ENCODE peak calls at places on chromosomes 5 and 9, in five cellular contexts. One of them, this sample, is unnamed. For H3K4me1, the result is how much of the 10 kb centered on the place peaks cover.

GRCh38 chr9:109704546-109704945 is 75.5 kb upstream of the PALM2AKAP2 start:
- DNase-seq in esophagus muscularis mucosa: no peak
- DNase-seq in small intestine: no peak
- DNase-seq in fibroblast of lung: no peak
- DNase-seq in aorta: no peak
- DNase-seq in this sample: no peak

GRCh38 chr5:33957789-33958575 is 21.8 kb downstream of the RXFP3 start:
- DNase-seq in esophagus muscularis mucosa: no peak
- DNase-seq in small intestine: no peak
- DNase-seq in fibroblast of lung: no peak
- DNase-seq in aorta: no peak
- DNase-seq in this sample: no peak

GRCh38 chr9:121508415-121508814 is 8.8 kb upstream of the GGTA1 start:
- DNase-seq in esophagus muscularis mucosa: no peak
- DNase-seq in small intestine: no peak
- DNase-seq in fibroblast of lung: no peak
- DNase-seq in aorta: no peak
- DNase-seq in this sample: no peak

GRCh38 chr9:134970719-134971118 is 53.0 kb upstream of the FCN1 start:
- DNase-seq in esophagus muscularis mucosa: no peak
- DNase-seq in small intestine: no peak
- DNase-seq in fibroblast of lung: no peak
- DNase-seq in aorta: peak
- DNase-seq in this sample: no peak

GRCh38 chr5:16937023-16937379 is 913 bp upstream of the MYO10 start:
- DNase-seq in esophagus muscularis mucosa: no peak
- DNase-seq in small intestine: peak
- DNase-seq in fibroblast of lung: no peak
- DNase-seq in aorta: no peak
- DNase-seq in this sample: no peak

GRCh38 chr5:72624641-72625236 is 117.5 kb upstream of the ZNF366 start:
- DNase-seq in esophagus muscularis mucosa: peak
- DNase-seq in small intestine: no peak
- DNase-seq in fibroblast of lung: peak
- DNase-seq in aorta: no peak
- DNase-seq in this sample: no peak

GRCh38 chr5:2864515-2864914 is 113.0 kb upstream of the IRX2 start:
- DNase-seq in esophagus muscularis mucosa: peak
- DNase-seq in small intestine: no peak
- DNase-seq in fibroblast of lung: no peak
- DNase-seq in aorta: no peak
- DNase-seq in this sample: no peak

GRCh38 chr5:58322453-58322852 is 137.4 kb downstream of the PLK2 start:
- DNase-seq in esophagus muscularis mucosa: no peak
- DNase-seq in small intestine: no peak
- DNase-seq in fibroblast of lung: no peak
- DNase-seq in aorta: no peak
- DNase-seq in this sample: no peak

GRCh38 chr5:38871790-38872551 is 26.2 kb downstream of the OSMR start:
- DNase-seq in esophagus muscularis mucosa: no peak
- DNase-seq in small intestine: no peak
- DNase-seq in fibroblast of lung: peak
- DNase-seq in aorta: no peak
- DNase-seq in this sample: no peak

GRCh38 chr9:87148391-87149237 is 201.3 kb upstream of the GAS1 start:
- DNase-seq in esophagus muscularis mucosa: peak
- DNase-seq in small intestine: peak
- DNase-seq in fibroblast of lung: peak
- DNase-seq in aorta: peak
- DNase-seq in this sample: no peak

GRCh38 chr5:124658867-124659557 is 87.4 kb downstream of the ZNF608 start:
- DNase-seq in esophagus muscularis mucosa: peak
- DNase-seq in small intestine: no peak
- DNase-seq in fibroblast of lung: no peak
- DNase-seq in aorta: no peak
- DNase-seq in this sample: no peak

GRCh38 chr5:124660229-124661093 is 86.0 kb downstream of the ZNF608 start:
- DNase-seq in esophagus muscularis mucosa: peak
- DNase-seq in small intestine: no peak
- DNase-seq in fibroblast of lung: peak
- DNase-seq in aorta: no peak
- DNase-seq in this sample: no peak

GRCh38 chr5:124661317-124662141 is 84.9 kb downstream of the ZNF608 start:
- DNase-seq in esophagus muscularis mucosa: peak
- DNase-seq in small intestine: peak
- DNase-seq in fibroblast of lung: peak
- DNase-seq in aorta: no peak
- DNase-seq in this sample: no peak

GRCh38 chr5:124662261-124662781 is 84.1 kb downstream of the ZNF608 start:
- DNase-seq in esophagus muscularis mucosa: no peak
- DNase-seq in small intestine: peak
- DNase-seq in fibroblast of lung: no peak
- DNase-seq in aorta: no peak
- DNase-seq in this sample: no peak

DNA sequence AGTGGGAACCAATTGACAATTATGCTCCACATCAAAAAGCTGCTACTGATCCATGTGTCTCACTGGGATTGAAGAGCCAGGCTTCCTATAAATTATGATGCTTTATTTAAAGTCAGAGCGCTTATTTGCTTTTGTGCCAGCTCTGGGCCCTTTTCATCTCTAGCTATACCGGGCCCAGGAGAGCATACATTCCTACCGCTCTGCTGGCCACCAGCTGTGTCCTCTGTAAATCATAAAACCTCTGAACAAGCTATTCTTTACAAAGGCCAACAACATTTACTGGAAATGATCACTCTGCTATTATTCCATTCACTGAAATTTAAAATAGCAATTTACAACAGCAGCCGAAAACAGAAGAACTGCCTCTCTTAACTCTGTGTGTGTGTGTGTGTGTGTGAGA is 86.6 kb downstream of the ZNF608 start:
- DNase-seq in esophagus muscularis mucosa: peak
- DNase-seq in small intestine: no peak
- DNase-seq in fibroblast of lung: no peak
- DNase-seq in aorta: no peak
- DNase-seq in this sample: no peak
- H3K4me1 ChIP-seq in esophagus muscularis mucosa: half or more
- H3K4me1 ChIP-seq in small intestine: under half
- H3K4me1 ChIP-seq in fibroblast of lung: under half
- H3K4me1 ChIP-seq in aorta: under half
- H3K4me1 ChIP-seq in this sample: under half

GRCh38 chr5:50559955-50560354 is 106.5 kb upstream of the PARP8 start:
- DNase-seq in esophagus muscularis mucosa: no peak
- DNase-seq in small intestine: no peak
- DNase-seq in fibroblast of lung: no peak
- DNase-seq in aorta: no peak
- DNase-seq in this sample: no peak

GRCh38 chr5:50564079-50564478 is 102.4 kb upstream of the PARP8 start:
- DNase-seq in esophagus muscularis mucosa: no peak
- DNase-seq in small intestine: peak
- DNase-seq in fibroblast of lung: no peak
- DNase-seq in aorta: no peak
- DNase-seq in this sample: peak

GRCh38 chr5:50562694-50563093 is 103.7 kb upstream of the PARP8 start:
- DNase-seq in esophagus muscularis mucosa: no peak
- DNase-seq in small intestine: no peak
- DNase-seq in fibroblast of lung: no peak
- DNase-seq in aorta: no peak
- DNase-seq in this sample: no peak

DNA sequence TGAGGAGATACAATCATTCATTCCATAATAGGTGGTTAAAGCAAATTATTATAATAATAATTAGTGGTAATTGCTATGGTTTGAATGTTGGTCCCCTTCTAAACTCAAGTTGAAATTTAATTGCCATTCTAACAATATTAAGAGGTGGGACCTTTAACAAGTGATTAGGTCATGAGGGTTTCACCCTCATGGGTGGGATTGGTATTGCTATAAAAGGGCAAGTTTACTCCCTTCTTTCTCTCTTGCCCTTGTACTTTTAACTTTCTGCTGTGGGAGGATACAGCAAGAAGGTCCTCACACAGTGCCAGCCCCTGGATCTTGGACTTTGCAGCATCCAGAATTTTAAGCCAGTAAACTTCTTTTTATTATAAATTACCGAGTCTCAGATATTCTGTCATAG is 101.9 kb upstream of the PARP8 start:
- DNase-seq in esophagus muscularis mucosa: no peak
- DNase-seq in small intestine: no peak
- DNase-seq in fibroblast of lung: no peak
- DNase-seq in aorta: no peak
- DNase-seq in this sample: no peak
- H3K27ac ChIP-seq in esophagus muscularis mucosa: no peak
- H3K27ac ChIP-seq in small intestine: no peak
- H3K27ac ChIP-seq in fibroblast of lung: no peak
- H3K27ac ChIP-seq in aorta: no peak
- H3K27ac ChIP-seq in this sample: no peak

DNA sequence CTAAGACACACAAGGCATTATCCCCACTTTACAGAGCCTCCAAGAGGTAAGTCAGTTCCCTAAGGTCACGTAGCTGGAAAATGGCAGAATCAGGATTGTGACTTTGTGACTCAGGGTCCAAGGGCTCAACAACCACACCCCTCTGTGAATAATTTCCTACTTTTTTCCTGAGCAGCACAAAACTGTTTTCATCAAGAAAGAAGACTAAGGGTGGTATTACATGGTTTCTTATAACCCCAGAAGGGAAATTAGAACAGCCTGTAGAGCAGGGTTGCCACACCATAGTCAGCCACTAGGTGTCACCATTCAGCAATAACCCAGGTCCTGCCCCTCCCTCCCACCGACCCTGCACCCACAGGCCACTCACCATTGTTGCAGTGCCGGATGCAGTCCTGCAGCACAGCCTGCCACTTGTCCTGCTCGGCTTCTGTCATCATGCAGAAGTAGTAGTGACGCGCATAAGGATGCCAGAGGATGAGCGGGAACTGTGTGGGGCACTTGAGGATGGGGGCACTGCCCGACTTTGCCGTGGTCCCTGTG is 72.1 kb downstream of the LRSAM1 start:
- DNase-seq in esophagus muscularis mucosa: no peak
- DNase-seq in small intestine: peak
- DNase-seq in fibroblast of lung: peak
- DNase-seq in aorta: no peak
- DNase-seq in this sample: no peak
- H3K4me1 ChIP-seq in esophagus muscularis mucosa: under half
- H3K4me1 ChIP-seq in small intestine: under half
- H3K4me1 ChIP-seq in fibroblast of lung: under half
- H3K4me1 ChIP-seq in aorta: under half
- H3K4me1 ChIP-seq in this sample: under half

GRCh38 chr9:137268538-137269201 is 8.9 kb upstream of the TOR4A start:
- DNase-seq in esophagus muscularis mucosa: no peak
- DNase-seq in small intestine: no peak
- DNase-seq in fibroblast of lung: no peak
- DNase-seq in aorta: no peak
- DNase-seq in this sample: no peak
- H3K27ac ChIP-seq in esophagus muscularis mucosa: peak
- H3K27ac ChIP-seq in small intestine: no peak
- H3K27ac ChIP-seq in fibroblast of lung: peak
- H3K27ac ChIP-seq in aorta: peak
- H3K27ac ChIP-seq in this sample: peak

DNA sequence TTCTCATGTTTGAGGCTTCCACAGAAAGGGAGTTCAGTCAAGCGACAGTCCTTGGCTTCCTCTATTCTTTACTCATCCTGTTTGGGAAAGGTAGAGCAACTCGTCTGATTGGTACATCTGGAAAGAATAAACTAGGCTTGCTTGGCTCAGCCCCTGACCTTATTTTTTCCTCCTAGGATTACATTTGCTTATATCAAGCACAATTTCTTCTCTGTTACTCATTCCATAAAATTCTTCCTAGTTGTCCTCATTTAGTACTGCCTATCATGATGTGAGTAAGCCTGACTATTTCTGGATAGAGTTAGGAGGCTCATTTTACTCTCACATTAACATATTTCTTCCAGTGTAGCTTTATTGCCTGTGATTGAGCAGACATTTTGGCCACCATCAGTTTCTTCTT is 10.9 kb upstream of the CARNMT1 start:
- DNase-seq in esophagus muscularis mucosa: no peak
- DNase-seq in small intestine: no peak
- DNase-seq in fibroblast of lung: peak
- DNase-seq in aorta: no peak
- DNase-seq in this sample: no peak
- H3K4me1 ChIP-seq in esophagus muscularis mucosa: under half
- H3K4me1 ChIP-seq in small intestine: under half
- H3K4me1 ChIP-seq in fibroblast of lung: under half
- H3K4me1 ChIP-seq in aorta: under half
- H3K4me1 ChIP-seq in this sample: under half

DNA sequence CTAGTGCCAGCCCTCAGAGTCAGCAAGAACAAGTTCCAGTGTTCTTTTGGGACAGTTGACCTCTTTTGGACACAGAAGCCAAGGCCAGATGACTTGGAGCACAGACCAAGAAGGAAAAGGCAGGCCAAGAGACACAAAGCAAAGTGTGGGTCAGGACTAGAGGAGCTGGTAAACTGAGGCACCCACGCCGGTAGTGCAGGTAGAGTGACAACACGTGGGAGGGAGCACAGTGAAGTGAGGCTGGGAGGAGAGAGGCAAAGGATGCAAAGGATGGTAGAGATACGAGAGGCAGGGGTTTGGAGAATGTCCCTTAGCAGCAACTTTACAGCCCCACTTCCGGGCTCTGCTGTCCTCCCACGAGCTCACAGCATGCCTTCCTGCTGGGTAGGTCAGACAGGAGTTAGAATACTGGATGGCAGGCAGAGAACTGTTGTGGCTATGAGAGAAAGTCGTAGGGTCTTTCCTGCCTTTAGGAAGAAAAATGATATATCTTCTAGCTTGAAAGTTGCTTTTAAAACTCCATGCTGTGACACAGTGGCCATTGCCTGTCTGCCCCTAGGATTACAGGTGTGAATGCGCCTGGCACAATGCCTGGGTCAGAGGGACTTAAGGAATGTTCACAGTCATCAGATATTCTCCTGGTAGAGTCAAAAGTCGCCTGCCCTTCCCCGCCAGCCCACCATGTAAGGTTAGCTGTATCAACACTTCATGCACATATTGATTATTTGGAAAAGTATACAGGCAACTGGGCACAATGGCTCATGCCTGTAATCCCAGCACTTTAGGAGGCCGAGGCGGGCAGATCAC is 97.9 kb downstream of the PDE8B start:
- DNase-seq in esophagus muscularis mucosa: no peak
- DNase-seq in small intestine: no peak
- DNase-seq in fibroblast of lung: no peak
- DNase-seq in aorta: no peak
- DNase-seq in this sample: no peak
- H3K27ac ChIP-seq in esophagus muscularis mucosa: no peak
- H3K27ac ChIP-seq in small intestine: no peak
- H3K27ac ChIP-seq in fibroblast of lung: no peak
- H3K27ac ChIP-seq in aorta: no peak
- H3K27ac ChIP-seq in this sample: no peak

GRCh38 chr9:71895955-71896354 is 15.0 kb downstream of the ABHD17B start:
- DNase-seq in esophagus muscularis mucosa: no peak
- DNase-seq in small intestine: no peak
- DNase-seq in fibroblast of lung: no peak
- DNase-seq in aorta: no peak
- DNase-seq in this sample: no peak
- H3K4me1 ChIP-seq in esophagus muscularis mucosa: under half
- H3K4me1 ChIP-seq in small intestine: under half
- H3K4me1 ChIP-seq in fibroblast of lung: under half
- H3K4me1 ChIP-seq in aorta: under half
- H3K4me1 ChIP-seq in this sample: under half

GRCh38 chr9:34437006-34437925 is 21.1 kb downstream of the FAM219A start:
- DNase-seq in esophagus muscularis mucosa: no peak
- DNase-seq in small intestine: peak
- DNase-seq in fibroblast of lung: peak
- DNase-seq in aorta: no peak
- DNase-seq in this sample: peak
- H3K27ac ChIP-seq in esophagus muscularis mucosa: no peak
- H3K27ac ChIP-seq in small intestine: no peak
- H3K27ac ChIP-seq in fibroblast of lung: no peak
- H3K27ac ChIP-seq in aorta: no peak
- H3K27ac ChIP-seq in this sample: no peak